ENCODE peak calls at places on chromosome 7, in four cellular contexts. J is astrocyte, X is IMR-90, U is H9. H is an unnamed sample. For H4K20me1, the result is how much of the 10 kb centered on the place peaks cover.

GRCh38 chr7:83111391-83111790 is 51.3 kb downstream of the PCLO start:
- DNase-seq in J (peak), X (no peak), U (no peak), H (no peak)

GRCh38 chr7:31065840-31066239 is 13.7 kb downstream of the ADCYAP1R1 start:
- DNase-seq in J (no peak), X (no peak), U (no peak), H (no peak)

GRCh38 chr7:106462365-106462859 is 177.6 kb upstream of the NAMPT start:
- DNase-seq in J (no peak), X (peak), U (no peak), H (peak)

GRCh38 chr7:27835408-27835807 is 95.4 kb downstream of the TAX1BP1 start:
- DNase-seq in J (no peak), X (peak), U (no peak), H (no peak)

GRCh38 chr7:41659539-41659938 is 43.4 kb downstream of the INHBA start:
- DNase-seq in J (no peak), X (no peak), U (no peak), H (no peak)

GRCh38 chr7:27123477-27124053 is 7.0 kb downstream of the HOXA4 start:
- DNase-seq in J (peak), X (no peak), U (no peak), H (no peak)

GRCh38 chr7:47392241-47392759 is 189.6 kb downstream of the TNS3 start:
- DNase-seq in J (peak), X (peak), U (no peak), H (no peak)

GRCh38 chr7:2883101-2883500 is 39.0 kb upstream of the GNA12 start:
- DNase-seq in J (no peak), X (no peak), U (no peak), H (no peak)

GRCh38 chr7:158975526-158976467 is 119.4 kb downstream of the DYNC2I1 start:
- DNase-seq in J (no peak), X (no peak), U (peak), H (no peak)

GRCh38 chr7:11170863-11171568 is 197.3 kb downstream of the PHF14 start:
- DNase-seq in J (no peak), X (no peak), U (no peak), H (no peak)
- H3K27ac ChIP-seq in J (no peak), X (no peak), U (no peak), H (no peak)

GRCh38 chr7:15376601-15377000 is 185.2 kb downstream of the AGMO start:
- DNase-seq in J (no peak), X (no peak), U (no peak), H (no peak)
- H3K9ac ChIP-seq in J (no peak), X (no peak), U (no peak), H (no peak)

GRCh38 chr7:151103973-151104372 is 17.7 kb downstream of the AGAP3 start:
- DNase-seq in J (no peak), X (no peak), U (no peak), H (no peak)

GRCh38 chr7:151107882-151108281 is 21.6 kb downstream of the AGAP3 start:
- DNase-seq in J (no peak), X (no peak), U (no peak), H (no peak)

GRCh38 chr7:151102991-151103390 is 16.7 kb downstream of the AGAP3 start:
- DNase-seq in J (no peak), X (no peak), U (no peak), H (no peak)

GRCh38 chr7:151101621-151102396 is 15.5 kb downstream of the AGAP3 start:
- DNase-seq in J (no peak), X (no peak), U (no peak), H (no peak)

DNA sequence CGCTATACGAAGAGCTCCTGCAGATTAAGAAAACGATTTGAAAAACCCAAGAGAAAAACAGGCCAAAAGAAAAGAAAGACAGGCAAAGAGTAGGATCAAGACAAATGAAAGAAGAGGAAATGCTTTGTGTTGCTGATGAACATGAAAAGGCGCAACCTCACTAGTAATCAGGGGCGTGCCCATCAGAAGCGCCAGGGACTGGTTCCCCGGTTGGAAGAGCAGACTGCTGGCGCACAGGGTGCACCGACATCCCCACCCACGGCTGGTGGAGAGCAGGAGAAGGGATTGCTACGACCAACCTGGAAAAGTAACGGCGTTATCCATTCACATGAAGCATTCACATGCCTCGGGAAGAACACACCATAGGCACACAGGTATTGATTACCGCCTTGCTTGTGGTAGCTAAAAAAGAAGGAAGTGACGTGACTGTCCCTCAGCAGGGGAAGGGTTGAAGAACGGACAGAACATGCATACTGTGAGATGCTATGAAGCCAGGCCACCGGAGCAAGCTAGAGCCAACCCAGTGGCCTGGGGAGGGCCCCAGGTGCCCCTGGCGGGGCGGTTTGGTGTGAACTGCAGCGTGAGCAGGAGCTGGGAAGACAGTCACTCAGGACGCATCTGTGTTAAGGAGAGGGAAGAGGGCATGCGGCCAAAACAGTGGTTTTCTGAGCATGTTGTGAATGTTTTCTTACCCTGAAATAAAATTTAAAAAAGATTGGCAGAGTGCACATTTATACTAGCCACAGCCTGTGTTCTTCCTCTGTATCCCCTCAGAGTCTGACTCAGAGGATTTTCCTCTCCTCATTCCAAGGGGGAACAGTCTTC is 18.3 kb downstream of the AGAP3 start:
- DNase-seq in J (peak), X (peak), U (peak), H (peak)
- H4K20me1 ChIP-seq in J (half or more), X (half or more), U (under half), H (under half)

GRCh38 chr7:141189231-141189630 is 115.4 kb downstream of the TMEM178B start:
- DNase-seq in J (no peak), X (no peak), U (no peak), H (no peak)
- H3K27ac ChIP-seq in J (no peak), X (no peak), U (no peak), H (no peak)

DNA sequence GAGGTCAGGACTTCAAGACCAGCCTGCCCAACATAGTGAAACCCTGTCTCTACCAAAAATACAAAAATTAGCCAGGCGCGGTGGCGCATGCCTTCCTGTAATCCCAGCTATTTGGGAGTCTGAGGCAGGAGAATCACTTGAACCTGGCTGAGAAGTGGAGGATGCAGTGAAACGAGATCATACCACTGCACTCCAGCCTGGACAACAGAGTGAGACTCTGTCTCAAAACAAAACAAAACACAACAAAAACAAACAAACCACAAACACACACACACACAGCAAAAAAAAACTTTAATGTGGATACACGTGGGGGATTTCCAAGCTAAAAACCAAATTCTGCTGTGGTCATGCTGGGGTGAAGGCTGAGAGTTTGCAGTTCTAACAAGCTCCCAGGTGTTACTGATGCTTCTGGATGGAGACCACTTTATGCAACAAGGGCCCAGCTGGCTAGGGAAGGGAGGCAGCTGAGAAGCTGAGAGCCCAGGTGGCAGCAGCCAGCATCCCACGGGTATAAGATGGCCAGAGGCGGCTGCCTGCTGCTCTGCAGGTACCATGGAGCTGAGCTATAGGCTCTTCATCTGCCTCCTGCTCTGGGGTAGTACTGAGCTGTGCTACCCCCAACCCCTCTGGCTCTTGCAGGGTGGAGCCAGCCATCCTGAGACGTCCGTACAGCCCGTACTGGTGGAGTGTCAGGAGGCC is at the start of gene ZP3:
- DNase-seq in J (no peak), X (no peak), U (no peak), H (peak)
- H3K9ac ChIP-seq in J (peak), X (no peak), U (no peak), H (peak)

GRCh38 chr7:157165987-157166386 is 27.3 kb downstream of the UBE3C start:
- DNase-seq in J (no peak), X (no peak), U (no peak), H (no peak)

GRCh38 chr7:157155959-157156358 is 17.2 kb downstream of the UBE3C start:
- DNase-seq in J (no peak), X (no peak), U (no peak), H (no peak)

GRCh38 chr7:157158400-157158799 is 19.7 kb downstream of the UBE3C start:
- DNase-seq in J (peak), X (no peak), U (no peak), H (peak)

DNA sequence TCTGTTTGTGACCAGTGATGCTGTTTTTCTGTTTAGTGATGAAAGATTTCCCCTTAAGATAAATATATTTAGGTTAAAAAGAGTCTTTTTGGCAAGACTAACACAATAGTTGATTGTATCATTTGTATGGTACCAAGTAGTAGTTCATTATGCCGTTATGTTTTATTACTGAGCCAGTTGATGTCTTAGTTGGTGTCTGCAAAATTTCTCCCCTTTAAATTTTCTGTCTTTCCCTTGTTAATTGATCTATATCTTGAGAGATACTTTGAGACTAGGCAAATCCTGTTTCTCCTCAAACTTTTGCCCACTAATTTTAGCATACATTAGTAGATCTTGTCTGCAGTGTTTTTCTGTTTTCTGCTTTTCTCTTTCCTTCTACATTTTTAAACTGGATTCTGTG is 21.7 kb downstream of the UBE3C start:
- DNase-seq in J (no peak), X (no peak), U (no peak), H (no peak)
- H4K20me1 ChIP-seq in J (half or more), X (half or more), U (under half), H (under half)

GRCh38 chr7:139725077-139725476 is 52.7 kb downstream of the HIPK2 start:
- DNase-seq in J (peak), X (peak), U (no peak), H (peak)
- H3K27ac ChIP-seq in J (no peak), X (peak), U (no peak), H (no peak)

GRCh38 chr7:35993663-35994622 is 159.1 kb upstream of the EEPD1 start:
- DNase-seq in J (no peak), X (peak), U (no peak), H (peak)
- H3K9ac ChIP-seq in J (no peak), X (no peak), U (no peak), H (no peak)

DNA sequence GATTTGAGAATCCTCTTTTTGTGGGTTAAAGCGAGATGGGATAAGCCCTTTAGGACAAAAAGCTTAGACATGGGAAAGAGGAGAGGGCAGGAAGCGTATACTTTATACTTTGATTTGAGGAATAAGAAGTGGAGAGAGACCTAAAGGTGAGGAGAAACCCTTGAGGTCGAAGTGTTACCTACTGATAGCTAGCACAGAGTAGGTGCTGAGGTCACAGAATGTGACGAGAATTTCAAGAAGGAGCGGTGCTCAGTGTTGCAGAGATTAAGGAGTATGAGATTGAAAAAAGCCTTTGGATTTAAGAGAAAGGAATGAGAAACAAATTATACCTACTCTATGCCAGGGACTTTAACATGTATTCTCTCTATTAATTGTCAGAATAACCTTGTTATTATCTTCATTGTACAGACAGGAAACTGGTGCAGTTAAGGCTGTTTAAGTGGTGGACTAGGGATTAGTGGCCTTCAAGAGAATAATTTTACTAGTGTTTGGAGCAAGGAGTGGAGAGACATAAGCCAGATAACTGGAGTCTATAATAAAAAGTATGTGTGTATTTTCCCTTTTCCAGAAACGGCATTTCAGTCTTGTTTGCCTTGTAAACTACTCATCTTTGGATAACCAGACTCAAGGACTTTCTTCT is 8.8 kb downstream of the CAPZA2 start:
- DNase-seq in J (no peak), X (no peak), U (no peak), H (no peak)
- H4K20me1 ChIP-seq in J (half or more), X (half or more), U (under half), H (under half)

H was measured in mammary epithelial cell.